ENCODE peak calls at places on chromosomes 13 and 19, in ten cellular contexts. B is KBM-7; G is stimulated activated effector memory CD8-positive, alpha-beta T cell treated with anti-CD3 and anti-CD28 coated beads, Interleukin-12 subunit alpha, Interleukin-12 subunit beta, amount 100 ng/mL, for 72 hours; U is DMS 273 treated with DMSO at 0.1 percent for 48 hours; W is NCI-H524; R is stimulated activated CD4-positive, alpha-beta T cell treated with anti-CD3 and anti-CD28 coated beads, Interleukin-4, amount 100 ng/mL, for 24 hours; V is neural crest cell; K is HTR-8/SVneo; S is mucosa of descending colon; F is activated T-helper 1 cell treated with Interleukin-2 at 50 U/mL for 16 hours. A is an unnamed sample.

GRCh38 chr19:1248454-1249297 is at the start of gene MIDN:
- DNase-seq in K (no peak), R (peak), S (peak), U (peak), G (peak), B (peak), W (peak), V (peak), F (peak), A (peak)

GRCh38 chr13:36337938-36338337 is 8.3 kb downstream of the SPART start:
- DNase-seq in K (no peak), R (no peak), V (no peak), S (no peak), F (no peak), G (no peak), B (no peak), W (no peak), U (no peak), A (no peak)

GRCh38 chr13:21670006-21670882 is 629 bp upstream of the FGF9 start:
- DNase-seq in F (peak), S (peak), R (peak), U (no peak), V (peak), W (peak), B (peak), G (peak), K (no peak), A (peak)

GRCh38 chr13:37381502-37381901 is 217.1 kb downstream of the POSTN start:
- DNase-seq in U (no peak), K (no peak), F (no peak), W (no peak), R (no peak), G (no peak), B (no peak), V (no peak), S (no peak), A (no peak)

GRCh38 chr19:10230155-10230903 is 802 bp downstream of the S1PR2 start:
- DNase-seq in V (peak), W (peak), R (peak), S (peak), K (peak), F (peak), G (peak), U (no peak), B (no peak), A (no peak)

GRCh38 chr19:2056810-2057192 is 5.8 kb upstream of the MKNK2 start:
- DNase-seq in G (no peak), W (no peak), B (no peak), R (no peak), F (no peak), S (no peak), U (no peak), K (no peak), V (no peak), A (no peak)

GRCh38 chr19:43784251-43784980 is 3.6 kb upstream of the KCNN4 start:
- DNase-seq in G (peak), U (no peak), B (no peak), F (peak), S (peak), W (no peak), R (peak), K (peak), V (no peak), A (no peak)

GRCh38 chr19:32219881-32220552 is 125.4 kb upstream of the ZNF507 start:
- DNase-seq in U (no peak), F (no peak), K (no peak), S (no peak), V (no peak), R (no peak), W (no peak), B (no peak), G (no peak), A (no peak)

GRCh38 chr19:30664358-30665058 is 292.3 kb downstream of the ZNF536 start:
- DNase-seq in F (no peak), S (no peak), G (no peak), W (no peak), V (no peak), U (no peak), K (no peak), R (no peak), B (peak), A (no peak)

A was measured in AML-193.